ENCODE peak calls at places on chromosomes 3 and 15, in eight cellular contexts. B is heart right ventricle; Y is ovary; H is SK-N-SH; A is CD8-positive, alpha-beta T cell; U is astrocyte; M is tibial artery; Q is left lung. Z is an unnamed sample.

GRCh38 chr15:26889298-26889898 is 22.5 kb downstream of the GABRA5 start:
- DNase-seq in B (peak; percentile 30), Y (no peak), H (peak; percentile 57), A (peak; percentile 43), U (peak; percentile 48), M (no peak), Q (no peak), Z (peak; percentile 54)

GRCh38 chr3:63908081-63908736 is 4.0 kb downstream of the SCAANT1 start:
- DNase-seq in B (no peak), Y (no peak), H (peak; percentile 18), A (no peak), U (no peak), M (no peak), Q (no peak), Z (no peak)

GRCh38 chr15:83654379-83655236 is 685 bp downstream of the ADAMTSL3 start:
- DNase-seq in B (peak; percentile 67), Y (no peak), H (no peak), A (no peak), U (no peak), M (peak; percentile 51), Q (no peak), Z (no peak)

GRCh38 chr15:75327491-75327890 is 8.4 kb upstream of the COMMD4 start:
- DNase-seq in B (no peak), Y (no peak), H (no peak), A (no peak), U (no peak), M (no peak), Q (no peak), Z (no peak)

GRCh38 chr3:192802957-192803899 is 75.9 kb upstream of the FGF12 start:
- DNase-seq in B (no peak), Y (no peak), H (peak; percentile 42), A (no peak), U (peak; percentile 29), M (no peak), Q (no peak), Z (peak; percentile 20)

GRCh38 chr3:115713247-115713646 is 89.9 kb downstream of the GAP43 start:
- DNase-seq in B (peak; percentile 21), Y (no peak), H (peak; percentile 73), A (no peak), U (peak; percentile 74), M (no peak), Q (peak; percentile 58), Z (no peak)

GRCh38 chr3:173403376-173403775 is 5.8 kb downstream of the NLGN1 start:
- DNase-seq in B (no peak), Y (no peak), H (no peak), A (no peak), U (no peak), M (no peak), Q (no peak), Z (no peak)

GRCh38 chr3:19474169-19474568 is 325.9 kb downstream of the KCNH8 start:
- DNase-seq in B (no peak), Y (no peak), H (no peak), A (no peak), U (no peak), M (no peak), Q (no peak), Z (no peak)

GRCh38 chr3:123021388-123021787 is 6.2 kb downstream of the SEMA5B start:
- DNase-seq in B (no peak), Y (no peak), H (no peak), A (no peak), U (no peak), M (no peak), Q (no peak), Z (no peak)

GRCh38 chr3:183868804-183869203 is 15.9 kb downstream of the PARL start:
- DNase-seq in B (no peak), Y (no peak), H (no peak), A (no peak), U (no peak), M (no peak), Q (no peak), Z (no peak)

GRCh38 chr3:152443212-152444023 is 174.7 kb downstream of the MBNL1 start:
- DNase-seq in B (no peak), Y (no peak), H (no peak), A (no peak), U (no peak), M (no peak), Q (no peak), Z (no peak)

GRCh38 chr3:125266976-125267375 is 54.4 kb upstream of the SLC12A8 start:
- DNase-seq in B (no peak), Y (no peak), H (no peak), A (no peak), U (no peak), M (no peak), Q (no peak), Z (no peak)

GRCh38 chr3:141011511-141012262 is 39.5 kb upstream of the SPSB4 start:
- DNase-seq in B (peak; percentile 78), Y (peak; percentile 54), H (peak; percentile 79), A (peak; percentile 76), U (peak; percentile 22), M (peak; percentile 68), Q (peak; percentile 70), Z (peak; percentile 66)

GRCh38 chr15:28191832-28192231 is 92.7 kb upstream of the OCA2 start:
- DNase-seq in B (peak; percentile 39), Y (peak; percentile 46), H (peak; percentile 89), A (no peak), U (peak; percentile 82), M (peak; percentile 34), Q (no peak), Z (peak; percentile 66)

GRCh38 chr3:55742027-55742710 is 255.1 kb upstream of the WNT5A start:
- DNase-seq in B (no peak), Y (no peak), H (no peak), A (no peak), U (peak; percentile 51), M (no peak), Q (no peak), Z (no peak)

GRCh38 chr3:157865449-157865862 is 240.8 kb downstream of the SHOX2 start:
- DNase-seq in B (no peak), Y (no peak), H (no peak), A (peak; percentile 25), U (no peak), M (no peak), Q (no peak), Z (no peak)

GRCh38 chr3:125140817-125141595 is 71.5 kb downstream of the SLC12A8 start:
- DNase-seq in B (peak; percentile 46), Y (no peak), H (peak; percentile 45), A (no peak), U (no peak), M (no peak), Q (no peak), Z (no peak)

GRCh38 chr3:194718069-194718468 is 32.4 kb downstream of the FAM43A start:
- DNase-seq in B (no peak), Y (no peak), H (no peak), A (no peak), U (no peak), M (no peak), Q (no peak), Z (no peak)

GRCh38 chr3:171526146-171526545 is 65.9 kb upstream of the TNIK start:
- DNase-seq in B (no peak), Y (no peak), H (no peak), A (no peak), U (peak; percentile 59), M (no peak), Q (no peak), Z (peak; percentile 32)

GRCh38 chr15:51160484-51160883 is 65.8 kb upstream of the TNFAIP8L3 start:
- DNase-seq in B (no peak), Y (no peak), H (no peak), A (no peak), U (no peak), M (no peak), Q (no peak), Z (no peak)

DNA sequence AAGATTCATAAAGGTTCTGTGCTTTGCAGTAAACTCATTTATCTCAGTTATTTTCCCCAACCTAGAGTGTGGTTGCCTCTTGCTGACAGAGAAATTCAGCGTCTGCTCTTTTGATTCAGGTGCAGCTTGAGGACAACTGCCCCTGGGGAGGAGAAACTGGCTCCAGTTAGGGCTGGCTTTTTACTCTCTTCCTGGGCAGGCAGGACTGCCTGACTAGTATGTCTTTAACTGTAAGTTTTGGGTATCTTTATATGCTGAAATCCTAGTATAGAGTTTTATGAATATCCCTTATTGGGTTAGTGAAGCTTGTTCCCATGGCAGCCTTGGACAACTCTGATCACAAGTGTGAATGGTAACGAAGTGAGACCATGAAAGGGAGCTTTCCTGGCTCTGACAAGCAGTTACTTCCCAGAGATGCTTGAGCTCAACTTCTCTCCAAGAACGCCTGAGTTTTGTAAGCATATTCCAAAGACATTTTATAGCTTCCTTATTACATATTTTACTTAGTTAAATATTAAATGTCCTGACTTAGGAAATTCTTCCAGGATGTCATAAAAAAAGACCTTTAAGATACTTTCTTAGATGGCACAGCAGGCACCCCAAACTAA is 27.1 kb downstream of the CCNB2 start:
- DNase-seq in B (no peak), Y (no peak), H (no peak), A (no peak), U (no peak), M (no peak), Q (no peak), Z (no peak)
- H3K36me3 ChIP-seq in B (no peaks in the 10 kb centered on the region), Y (no peaks in the 10 kb centered on the region), H (peaks cover 59% of the 10 kb centered on the region), A (no peaks in the 10 kb centered on the region), U (peaks cover 40% of the 10 kb centered on the region), M (peaks cover 36% of the 10 kb centered on the region), Q (peaks cover 61% of the 10 kb centered on the region), Z (peaks cover 55% of the 10 kb centered on the region)

GRCh38 chr15:67105065-67105951 is 39.9 kb downstream of the SMAD3 start:
- DNase-seq in B (no peak), Y (peak; percentile 66), H (no peak), A (no peak), U (peak; percentile 99), M (peak; percentile 64), Q (no peak), Z (peak; percentile 94)
- TF ChIP-seq CTCF in B (no peak), Y (no peak), H (peak; percentile 21), A (no peak), U (no peak), M (peak; percentile 38), Q (no peak), Z (peak; percentile 33)

GRCh38 chr3:45145223-45145622 is 955 bp downstream of the CDCP1 start:
- DNase-seq in B (no peak), Y (no peak), H (peak; percentile 28), A (no peak), U (no peak), M (no peak), Q (no peak), Z (no peak)
- H3K27ac ChIP-seq in B (no peak overlapping the region), Y (no peak overlapping the region), H (no peak overlapping the region), A (no peak overlapping the region), U (no peak overlapping the region), M (no peak overlapping the region), Q (peak overlapping the region; percentile 1), Z (no peak overlapping the region)

GRCh38 chr3:127014536-127015281 is 31.8 kb downstream of the PLXNA1 start:
- DNase-seq in B (no peak), Y (no peak), H (no peak), A (no peak), U (no peak), M (no peak), Q (no peak), Z (no peak)
- H3K36me3 ChIP-seq in B (no peaks in the 10 kb centered on the region), Y (no peaks in the 10 kb centered on the region), H (peaks cover 10% of the 10 kb centered on the region), A (no peaks in the 10 kb centered on the region), U (peaks cover 2% of the 10 kb centered on the region), M (peaks cover 37% of the 10 kb centered on the region), Q (peaks cover 79% of the 10 kb centered on the region), Z (peaks cover 51% of the 10 kb centered on the region)

DNA sequence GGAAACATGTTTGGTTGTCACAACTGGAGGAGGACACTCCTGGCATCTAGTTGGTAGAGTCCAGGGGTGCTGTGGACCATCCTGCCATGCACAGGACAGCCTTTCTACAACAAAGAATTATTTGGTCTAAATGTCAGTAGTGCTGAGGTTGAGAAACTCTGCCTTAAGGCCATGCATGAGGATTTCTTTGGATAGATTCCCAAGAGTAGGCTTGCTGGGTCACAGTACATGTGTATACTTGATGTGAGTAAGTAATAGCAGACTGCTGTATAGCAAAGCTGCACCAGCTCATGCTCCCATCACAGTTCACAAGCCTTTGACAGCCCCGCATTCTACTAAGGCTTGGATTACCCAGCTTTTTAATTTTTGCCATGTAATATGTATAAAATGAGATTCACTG is 151.3 kb downstream of the MFSD1 start:
- DNase-seq in B (no peak), Y (no peak), H (no peak), A (no peak), U (no peak), M (no peak), Q (no peak), Z (no peak)
- TF ChIP-seq CTCF in B (no peak), Y (no peak), H (no peak), A (no peak), U (no peak), M (no peak), Q (no peak), Z (no peak)